ENCODE peak calls at places on chromosomes 4 and X, in seven cellular contexts. M is left ventricle myocardium inferior; F is CD8-positive, alpha-beta memory T cell; S is heart left ventricle; E is Right ventricle myocardium inferior; K is effector memory CD8-positive, alpha-beta T cell; V is sciatic nerve. X is an unnamed sample.

GRCh38 chrX:121102101-121102500 is 54.7 kb downstream of the GLUD2 start:
- DNase-seq in S (no peak), M (no peak), F (no peak), E (no peak), V (no peak), K (no peak), X (no peak)

GRCh38 chr4:158327525-158327924 is 117.2 kb downstream of the TMEM144 start:
- DNase-seq in E (no peak), V (no peak), F (no peak), M (no peak), K (no peak), S (no peak), X (no peak)

GRCh38 chrX:132206259-132206658 is 13.0 kb downstream of the RAP2C start:
- DNase-seq in E (no peak), V (no peak), K (no peak), M (no peak), S (no peak), F (no peak), X (no peak)

GRCh38 chr4:170599894-170600293 is 510.1 kb upstream of the AADAT start:
- DNase-seq in E (no peak), M (no peak), F (no peak), K (no peak), V (no peak), S (no peak), X (no peak)

GRCh38 chr4:83548151-83548905 is 12.4 kb downstream of the GPAT3 start:
- DNase-seq in E (peak; percentile 84), V (peak; percentile 63), F (no peak), S (peak; percentile 69), M (peak; percentile 58), K (peak; percentile 32), X (peak; percentile 58)

GRCh38 chr4:69874507-69874906 is 14.6 kb upstream of the SULT1E1 start:
- DNase-seq in E (no peak), S (no peak), M (no peak), F (no peak), K (no peak), V (no peak), X (no peak)

GRCh38 chrX:53481816-53482485 is 47.8 kb upstream of the HSD17B10 start:
- DNase-seq in E (no peak), F (peak; percentile 9), M (no peak), S (no peak), V (peak; percentile 56), K (peak; percentile 41), X (peak; percentile 16)

GRCh38 chrX:133171962-133172708 is 46.0 kb downstream of the TFDP3 start:
- DNase-seq in F (no peak), E (no peak), M (no peak), K (no peak), V (no peak), S (no peak), X (no peak)

GRCh38 chr4:3387943-3388348 is 53.8 kb upstream of the HGFAC start:
- DNase-seq in F (no peak), K (no peak), M (peak; percentile 89), S (peak; percentile 93), E (peak; percentile 96), V (peak; percentile 90), X (peak; percentile 92)

GRCh38 chrX:101658661-101659477 is 781 bp downstream of the ARMCX2 start:
- DNase-seq in F (peak; percentile 30), K (peak; percentile 12), E (peak; percentile 85), S (peak; percentile 78), M (peak; percentile 77), V (peak; percentile 87), X (peak; percentile 90)

X was measured in right cardiac atrium.